ENCODE peak calls at places on chromosome 3, in four cellular contexts. S, W, R and P are unnamed samples.

GRCh38 chr3:128486157-128486691 is 6.8 kb downstream of the GATA2 start:
- DNase-seq in W (no peak), S (no peak), R (no peak), P (no peak)

GRCh38 chr3:15271785-15272381 is 60.5 kb downstream of the SH3BP5 start:
- DNase-seq in W (no peak), S (peak), R (peak), P (peak)

GRCh38 chr3:9251055-9251786 is 1.8 kb upstream of the SRGAP3 start:
- DNase-seq in R (no peak), S (no peak), W (no peak), P (no peak)

GRCh38 chr3:82977871-82978270 is 1216.4 kb upstream of the GBE1 start:
- DNase-seq in R (no peak), W (no peak), S (no peak), P (no peak)

GRCh38 chr3:147120029-147120428 is 286.3 kb downstream of the ZIC4 start:
- DNase-seq in R (no peak), W (peak), S (no peak), P (no peak)

GRCh38 chr3:183061431-183062172 is 37.7 kb downstream of the MCCC1 start:
- DNase-seq in W (no peak), S (no peak), R (no peak), P (no peak)

GRCh38 chr3:189502676-189503257 is 128.4 kb upstream of the TP63 start:
- DNase-seq in W (no peak), R (no peak), S (no peak), P (no peak)

GRCh38 chr3:149468504-149469212 is 5.8 kb upstream of the TM4SF4 start:
- DNase-seq in W (peak), S (peak), R (no peak), P (no peak)

GRCh38 chr3:30464381-30464780 is 142.0 kb upstream of the TGFBR2 start:
- DNase-seq in W (no peak), S (no peak), R (no peak), P (no peak)

GRCh38 chr3:14549256-14549931 is 9.3 kb upstream of the GRIP2 start:
- DNase-seq in W (peak), S (no peak), R (no peak), P (peak)

GRCh38 chr3:13654330-13655073 is 105.6 kb downstream of the FBLN2 start:
- DNase-seq in R (no peak), S (no peak), W (no peak), P (peak)

GRCh38 chr3:10391391-10391790 is 70.5 kb upstream of the SEC13 start:
- DNase-seq in R (no peak), W (no peak), S (no peak), P (peak)

GRCh38 chr3:10709110-10709781 is 106.8 kb upstream of the SLC6A11 start:
- DNase-seq in W (no peak), R (no peak), S (no peak), P (no peak)

GRCh38 chr3:180181387-180181786 is 144.7 kb upstream of the PEX5L start:
- DNase-seq in S (no peak), R (no peak), W (no peak), P (no peak)

GRCh38 chr3:57952651-57953050 is 55.6 kb upstream of the FLNB start:
- DNase-seq in S (no peak), R (no peak), W (no peak), P (no peak)

GRCh38 chr3:133655731-133656130 is 6.0 kb downstream of the TOPBP1 start:
- DNase-seq in W (no peak), S (no peak), R (no peak), P (no peak)

GRCh38 chr3:11391930-11392688 is 119.9 kb downstream of the ATG7 start:
- DNase-seq in R (no peak), S (no peak), W (no peak), P (no peak)

GRCh38 chr3:119662604-119663377 is 2.4 kb upstream of the POPDC2 start:
- DNase-seq in R (no peak), W (no peak), S (no peak), P (no peak)

GRCh38 chr3:100603449-100603848 is 6.0 kb upstream of the ADGRG7 start:
- DNase-seq in R (no peak), S (no peak), W (peak), P (no peak)

DNA sequence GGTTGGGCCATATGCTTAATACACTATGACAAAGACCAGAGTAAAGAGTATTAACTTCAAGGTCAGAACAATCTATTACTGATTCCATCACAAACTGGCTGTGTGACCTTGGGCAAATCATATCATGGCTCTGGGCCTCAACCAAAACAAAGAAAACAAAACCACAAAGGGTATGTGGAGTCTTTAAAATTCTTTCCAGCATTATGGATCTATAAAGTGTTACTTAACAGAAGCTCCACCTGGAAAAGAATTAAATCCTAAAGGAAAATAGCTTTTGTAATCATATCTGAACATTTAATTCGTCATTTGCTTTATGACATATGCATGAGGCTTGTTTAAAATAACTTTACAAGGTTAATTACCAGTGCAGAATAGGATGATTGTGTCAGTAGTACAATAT is 265.5 kb downstream of the SATB1 start:
- DNase-seq in W (no peak), R (no peak), S (no peak), P (no peak)
- TF ChIP-seq POLR2A in W (no peak), R (no peak), S (no peak), P (no peak)

DNA sequence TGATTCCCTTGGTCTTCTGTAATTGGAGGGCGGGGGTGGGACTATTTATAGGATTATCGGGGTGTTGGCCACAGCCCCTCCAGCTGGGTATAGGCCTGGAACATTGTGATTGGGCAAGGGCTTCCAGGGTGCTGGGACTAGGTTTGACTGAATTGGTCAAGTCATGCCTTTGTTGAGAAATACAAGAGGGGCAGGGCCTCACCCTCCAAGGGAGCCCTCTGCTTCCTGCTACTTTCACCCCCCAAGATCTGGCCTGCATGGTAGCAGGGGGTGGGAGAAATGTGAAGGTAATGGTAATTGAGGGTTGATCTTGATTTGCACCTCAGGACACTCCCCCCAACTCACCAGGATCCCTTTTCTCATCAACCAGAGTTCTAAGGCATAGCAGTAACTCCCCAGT is 25.2 kb downstream of the TRIM71 start:
- DNase-seq in W (no peak), R (no peak), S (no peak), P (no peak)
- TF ChIP-seq POLR2AphosphoS5 in W (no peak), R (no peak), S (no peak), P (no peak)

DNA sequence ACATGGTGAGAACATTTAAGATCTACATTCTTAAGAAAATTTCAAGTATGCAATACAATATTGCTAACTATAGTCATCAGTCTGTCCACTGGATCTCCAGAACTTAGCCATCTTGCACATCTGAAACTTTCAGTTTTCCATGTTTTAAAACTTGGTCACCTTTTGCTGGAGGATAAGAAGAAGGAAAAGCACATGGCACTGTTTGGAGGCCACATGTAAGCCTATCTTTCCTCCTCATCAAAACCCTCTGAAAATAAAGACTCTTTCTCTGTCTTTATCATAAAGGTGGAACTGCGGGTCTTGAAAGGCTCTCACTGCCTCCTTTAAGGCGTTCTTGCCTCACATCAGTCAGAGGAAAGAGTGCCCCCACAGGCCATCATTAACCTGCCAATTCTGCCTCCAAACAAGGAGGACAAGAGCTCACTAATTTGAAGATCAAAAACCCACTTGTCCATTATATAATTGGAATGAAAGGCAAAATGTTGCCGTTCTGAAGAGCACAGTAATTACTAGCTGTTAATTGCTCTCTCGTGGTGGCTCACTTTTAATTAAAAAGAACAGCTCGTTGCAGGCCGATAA is 157.8 kb downstream of the MECOM start:
- DNase-seq in R (no peak), W (peak), S (no peak), P (no peak)
- TF ChIP-seq CTCF in R (no peak), W (peak), S (no peak), P (no peak)

DNA sequence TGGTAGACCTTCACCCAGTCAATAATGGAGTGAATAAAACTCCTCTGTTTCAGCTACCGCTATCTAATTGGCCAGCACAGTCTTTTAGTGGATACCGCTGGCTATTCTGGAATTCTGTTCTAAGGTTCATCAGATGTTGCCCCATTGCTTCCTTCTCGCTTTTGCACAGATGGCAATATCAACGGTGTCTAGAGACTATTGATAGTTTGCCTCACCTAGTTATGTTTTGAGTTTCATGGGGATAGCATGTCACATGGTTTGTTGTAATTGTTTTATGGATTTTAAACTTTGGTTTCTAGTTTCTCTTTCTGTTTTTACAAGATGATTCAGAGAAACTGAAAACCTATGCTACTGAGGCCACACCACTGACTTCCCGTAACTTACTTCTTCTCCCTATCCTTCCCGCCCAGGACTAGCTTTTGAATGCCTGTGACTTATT is 2.0 kb downstream of the XRN1 start:
- DNase-seq in W (peak), S (no peak), R (no peak), P (no peak)
- TF ChIP-seq POLR2A in W (no peak), S (no peak), R (no peak), P (no peak)